ENCODE peak calls at places on chromosomes 6 and 20, in six cellular contexts. One of them, this sample, is unnamed.

GRCh38 chr20:59949911-59950310 is 8.3 kb upstream of the CDH26 start:
- DNase-seq in fibroblast of pulmonary artery: no peak
- DNase-seq in lower lobe of right lung: no peak
- DNase-seq in A172: no peak
- DNase-seq in T-helper 1 cell: no peak
- DNase-seq in hippocampal formation: no peak
- DNase-seq in this sample: no peak

GRCh38 chr20:49386848-49387605 is 95.4 kb downstream of the KCNB1 start:
- DNase-seq in fibroblast of pulmonary artery: peak; percentile 14
- DNase-seq in lower lobe of right lung: no peak
- DNase-seq in A172: no peak
- DNase-seq in T-helper 1 cell: no peak
- DNase-seq in hippocampal formation: no peak
- DNase-seq in this sample: no peak

GRCh38 chr20:34045930-34046329 is 52.2 kb downstream of the RALY start:
- DNase-seq in fibroblast of pulmonary artery: no peak
- DNase-seq in lower lobe of right lung: no peak
- DNase-seq in A172: no peak
- DNase-seq in T-helper 1 cell: no peak
- DNase-seq in hippocampal formation: no peak
- DNase-seq in this sample: no peak

GRCh38 chr6:33248932-33249731 is 22.5 kb downstream of the VPS52 start:
- DNase-seq in fibroblast of pulmonary artery: peak; percentile 100
- DNase-seq in lower lobe of right lung: peak; percentile 99
- DNase-seq in A172: peak; percentile 97
- DNase-seq in T-helper 1 cell: peak; percentile 93
- DNase-seq in hippocampal formation: peak; percentile 96
- DNase-seq in this sample: peak; percentile 99

GRCh38 chr6:27288136-27289044 is 23.7 kb downstream of the POM121L2 start:
- DNase-seq in fibroblast of pulmonary artery: no peak
- DNase-seq in lower lobe of right lung: no peak
- DNase-seq in A172: peak; percentile 28
- DNase-seq in T-helper 1 cell: no peak
- DNase-seq in hippocampal formation: no peak
- DNase-seq in this sample: no peak

GRCh38 chr6:98825602-98826230 is 8.7 kb upstream of the POU3F2 start:
- DNase-seq in fibroblast of pulmonary artery: no peak
- DNase-seq in lower lobe of right lung: no peak
- DNase-seq in A172: no peak
- DNase-seq in T-helper 1 cell: no peak
- DNase-seq in hippocampal formation: no peak
- DNase-seq in this sample: no peak

GRCh38 chr20:50247196-50248094 is 56.8 kb downstream of the CEBPB start:
- DNase-seq in fibroblast of pulmonary artery: no peak
- DNase-seq in lower lobe of right lung: no peak
- DNase-seq in A172: no peak
- DNase-seq in T-helper 1 cell: no peak
- DNase-seq in hippocampal formation: no peak
- DNase-seq in this sample: no peak

GRCh38 chr6:137536104-137536773 is 42.0 kb upstream of the OLIG3 start:
- DNase-seq in fibroblast of pulmonary artery: no peak
- DNase-seq in lower lobe of right lung: no peak
- DNase-seq in A172: no peak
- DNase-seq in T-helper 1 cell: no peak
- DNase-seq in hippocampal formation: no peak
- DNase-seq in this sample: no peak

GRCh38 chr6:107320126-107320525 is 139.2 kb downstream of the PDSS2 start:
- DNase-seq in fibroblast of pulmonary artery: peak; percentile 24
- DNase-seq in lower lobe of right lung: no peak
- DNase-seq in A172: no peak
- DNase-seq in T-helper 1 cell: no peak
- DNase-seq in hippocampal formation: no peak
- DNase-seq in this sample: no peak

GRCh38 chr6:132100388-132100990 is 149.3 kb upstream of the CCN2 start:
- DNase-seq in fibroblast of pulmonary artery: no peak
- DNase-seq in lower lobe of right lung: no peak
- DNase-seq in A172: no peak
- DNase-seq in T-helper 1 cell: no peak
- DNase-seq in hippocampal formation: no peak
- DNase-seq in this sample: no peak

GRCh38 chr6:162825597-162825996 is 97.8 kb downstream of the PACRG start:
- DNase-seq in fibroblast of pulmonary artery: no peak
- DNase-seq in lower lobe of right lung: no peak
- DNase-seq in A172: no peak
- DNase-seq in T-helper 1 cell: no peak
- DNase-seq in hippocampal formation: no peak
- DNase-seq in this sample: no peak

GRCh38 chr6:87623248-87623647 is 33.3 kb downstream of the ORC3 start:
- DNase-seq in fibroblast of pulmonary artery: peak; percentile 57
- DNase-seq in lower lobe of right lung: no peak
- DNase-seq in A172: no peak
- DNase-seq in T-helper 1 cell: no peak
- DNase-seq in hippocampal formation: no peak
- DNase-seq in this sample: no peak

GRCh38 chr6:139779988-139780774 is 405.7 kb upstream of the CITED2 start:
- DNase-seq in fibroblast of pulmonary artery: no peak
- DNase-seq in lower lobe of right lung: no peak
- DNase-seq in A172: no peak
- DNase-seq in T-helper 1 cell: no peak
- DNase-seq in hippocampal formation: no peak
- DNase-seq in this sample: no peak

GRCh38 chr6:43858161-43859153 is 88.4 kb downstream of the VEGFA start:
- DNase-seq in fibroblast of pulmonary artery: no peak
- DNase-seq in lower lobe of right lung: no peak
- DNase-seq in A172: no peak
- DNase-seq in T-helper 1 cell: no peak
- DNase-seq in hippocampal formation: no peak
- DNase-seq in this sample: no peak

GRCh38 chr6:12605888-12606345 is 110.7 kb upstream of the PHACTR1 start:
- DNase-seq in fibroblast of pulmonary artery: peak; percentile 81
- DNase-seq in lower lobe of right lung: no peak
- DNase-seq in A172: peak; percentile 75
- DNase-seq in T-helper 1 cell: no peak
- DNase-seq in hippocampal formation: peak; percentile 6
- DNase-seq in this sample: peak; percentile 46

GRCh38 chr20:58650181-58650775 is 805 bp upstream of the STX16 start:
- DNase-seq in fibroblast of pulmonary artery: no peak
- DNase-seq in lower lobe of right lung: peak; percentile 64
- DNase-seq in A172: no peak
- DNase-seq in T-helper 1 cell: peak; percentile 39
- DNase-seq in hippocampal formation: peak; percentile 60
- DNase-seq in this sample: peak; percentile 9

GRCh38 chr6:626236-626635 is 30.7 kb downstream of the HUS1B start:
- DNase-seq in fibroblast of pulmonary artery: no peak
- DNase-seq in lower lobe of right lung: no peak
- DNase-seq in A172: no peak
- DNase-seq in T-helper 1 cell: no peak
- DNase-seq in hippocampal formation: no peak
- DNase-seq in this sample: no peak

GRCh38 chr20:62364911-62365736 is 2.0 kb downstream of the LAMA5 start:
- DNase-seq in fibroblast of pulmonary artery: no peak
- DNase-seq in lower lobe of right lung: peak; percentile 81
- DNase-seq in A172: peak; percentile 67
- DNase-seq in T-helper 1 cell: peak; percentile 0
- DNase-seq in hippocampal formation: no peak
- DNase-seq in this sample: no peak

GRCh38 chr6:169782966-169783760 is 31.7 kb downstream of the ERMARD start:
- DNase-seq in fibroblast of pulmonary artery: no peak
- DNase-seq in lower lobe of right lung: no peak
- DNase-seq in A172: peak; percentile 25
- DNase-seq in T-helper 1 cell: no peak
- DNase-seq in hippocampal formation: no peak
- DNase-seq in this sample: no peak

GRCh38 chr6:46255528-46255927 is 84.7 kb upstream of the ENPP5 start:
- DNase-seq in fibroblast of pulmonary artery: no peak
- DNase-seq in lower lobe of right lung: no peak
- DNase-seq in A172: no peak
- DNase-seq in T-helper 1 cell: no peak
- DNase-seq in hippocampal formation: no peak
- DNase-seq in this sample: no peak

GRCh38 chr6:125477141-125477540 is 175.4 kb upstream of the HDDC2 start:
- DNase-seq in fibroblast of pulmonary artery: no peak
- DNase-seq in lower lobe of right lung: no peak
- DNase-seq in A172: no peak
- DNase-seq in T-helper 1 cell: no peak
- DNase-seq in hippocampal formation: no peak
- DNase-seq in this sample: no peak

GRCh38 chr6:43229803-43230239 is 540 bp upstream of the DNPH1 start:
- DNase-seq in fibroblast of pulmonary artery: no peak
- DNase-seq in lower lobe of right lung: no peak
- DNase-seq in A172: no peak
- DNase-seq in T-helper 1 cell: no peak
- DNase-seq in hippocampal formation: no peak
- DNase-seq in this sample: no peak